ENCODE peak calls at places on chromosome 7, in six cellular contexts. U is fibroblast of pulmonary artery, G is GM13977, C is cardiac muscle cell, V is kidney epithelial cell, A is fibroblast of lung. H is an unnamed sample.

GRCh38 chr7:36135700-36136099 is 17.4 kb upstream of the EEPD1 start:
- DNase-seq in A (no peak), C (no peak), U (no peak), V (no peak), G (no peak), H (no peak)

GRCh38 chr7:26705567-26705966 is 158.8 kb downstream of the SKAP2 start:
- DNase-seq in C (no peak), G (no peak), A (peak), V (peak), U (peak), H (peak)

GRCh38 chr7:10940748-10941358 is 32.8 kb upstream of the PHF14 start:
- DNase-seq in A (no peak), V (no peak), C (no peak), G (peak), U (no peak), H (no peak)

GRCh38 chr7:111877931-111878330 is 315.6 kb upstream of the IMMP2L start:
- DNase-seq in C (no peak), G (no peak), V (no peak), U (no peak), A (no peak), H (no peak)

GRCh38 chr7:155412416-155413253 is 45.3 kb upstream of the EN2 start:
- DNase-seq in C (peak), G (peak), V (no peak), U (peak), A (peak), H (peak)

GRCh38 chr7:130595986-130596385 is 72.6 kb downstream of the COPG2 start:
- DNase-seq in G (no peak), U (peak), A (no peak), V (no peak), C (no peak), H (no peak)

GRCh38 chr7:113033959-113034358 is 52.7 kb downstream of the GPR85 start:
- DNase-seq in G (no peak), C (no peak), V (no peak), U (no peak), A (no peak), H (no peak)

GRCh38 chr7:17706255-17706654 is 234.0 kb downstream of the SNX13 start:
- DNase-seq in V (no peak), G (no peak), U (no peak), A (no peak), C (no peak), H (no peak)

GRCh38 chr7:112266595-112267270 is 60.2 kb downstream of the ZNF277 start:
- DNase-seq in C (no peak), G (no peak), U (peak), V (no peak), A (peak), H (no peak)

GRCh38 chr7:35593896-35594295 is 101.0 kb downstream of the HERPUD2 start:
- DNase-seq in G (no peak), A (no peak), U (peak), C (no peak), V (no peak), H (peak)

GRCh38 chr7:29988391-29989256 is 977 bp downstream of the SCRN1 start:
- DNase-seq in U (peak), C (peak), G (peak), A (peak), V (peak), H (peak)

GRCh38 chr7:85106719-85107118 is 80.1 kb downstream of the SEMA3D start:
- DNase-seq in A (no peak), U (no peak), C (no peak), G (no peak), V (no peak), H (no peak)

GRCh38 chr7:46752881-46753366 is 829.0 kb downstream of the TNS3 start:
- DNase-seq in A (peak), V (peak), G (no peak), U (peak), C (no peak), H (no peak)

GRCh38 chr7:111137296-111138195 is 46.6 kb downstream of the LRRN3 start:
- DNase-seq in G (no peak), U (peak), A (peak), C (no peak), V (no peak), H (no peak)

GRCh38 chr7:106273009-106273695 is 11.6 kb downstream of the NAMPT start:
- DNase-seq in C (no peak), V (no peak), G (peak), A (no peak), U (peak), H (no peak)

GRCh38 chr7:50448823-50449222 is 1.3 kb downstream of the FIGNL1 start:
- DNase-seq in V (no peak), G (peak), U (no peak), A (no peak), C (no peak), H (no peak)

GRCh38 chr7:74025745-74026144 is 2.2 kb upstream of the ELN start:
- DNase-seq in V (no peak), C (no peak), G (no peak), U (no peak), A (no peak), H (no peak)

GRCh38 chr7:156207306-156207705 is 395.0 kb upstream of the SHH start:
- DNase-seq in G (no peak), A (no peak), V (no peak), C (no peak), U (no peak), H (no peak)

GRCh38 chr7:70432567-70433001 is 699.4 kb upstream of the GALNT17 start:
- DNase-seq in V (no peak), C (no peak), A (no peak), U (no peak), G (no peak), H (no peak)

GRCh38 chr7:70434821-70435220 is 697.1 kb upstream of the GALNT17 start:
- DNase-seq in C (no peak), V (no peak), G (no peak), U (no peak), A (no peak), H (no peak)

GRCh38 chr7:70436815-70437350 is 695.1 kb upstream of the GALNT17 start:
- DNase-seq in C (no peak), G (no peak), U (no peak), V (no peak), A (no peak), H (no peak)

GRCh38 chr7:70435634-70436033 is 696.3 kb upstream of the GALNT17 start:
- DNase-seq in A (no peak), U (no peak), G (no peak), C (no peak), V (no peak), H (no peak)

DNA sequence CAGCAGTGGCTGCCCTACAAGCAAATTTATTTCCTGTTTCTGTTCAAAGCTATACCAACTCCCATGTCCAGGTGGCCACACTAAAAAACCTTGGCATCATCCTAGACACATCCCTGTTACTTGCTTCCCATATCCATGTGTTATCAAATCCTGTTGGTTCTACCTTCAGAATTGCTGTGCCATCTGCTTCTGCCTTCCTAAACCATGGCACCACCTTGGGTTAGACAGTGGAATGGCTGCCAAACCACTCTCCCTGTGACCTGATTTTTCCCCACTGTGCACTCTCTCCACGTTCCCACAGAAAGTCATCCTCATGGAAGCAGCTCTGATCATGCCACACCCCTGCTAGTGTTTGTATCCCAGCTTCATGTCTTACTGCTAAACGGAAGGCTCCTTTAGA is 697.6 kb upstream of the GALNT17 start:
- DNase-seq in A (no peak), V (no peak), U (no peak), C (no peak), G (no peak), H (no peak)
- TF ChIP-seq CTCF in A (peak), V (peak), U (no peak), C (no peak), G (no peak), H (no peak)

GRCh38 chr7:135169141-135169935 is 1.2 kb downstream of the CYREN start:
- DNase-seq in V (no peak), C (peak), G (peak), A (peak), U (peak), H (peak)
- TF ChIP-seq CTCF in V (peak), C (peak), G (peak), A (peak), U (peak), H (peak)

DNA sequence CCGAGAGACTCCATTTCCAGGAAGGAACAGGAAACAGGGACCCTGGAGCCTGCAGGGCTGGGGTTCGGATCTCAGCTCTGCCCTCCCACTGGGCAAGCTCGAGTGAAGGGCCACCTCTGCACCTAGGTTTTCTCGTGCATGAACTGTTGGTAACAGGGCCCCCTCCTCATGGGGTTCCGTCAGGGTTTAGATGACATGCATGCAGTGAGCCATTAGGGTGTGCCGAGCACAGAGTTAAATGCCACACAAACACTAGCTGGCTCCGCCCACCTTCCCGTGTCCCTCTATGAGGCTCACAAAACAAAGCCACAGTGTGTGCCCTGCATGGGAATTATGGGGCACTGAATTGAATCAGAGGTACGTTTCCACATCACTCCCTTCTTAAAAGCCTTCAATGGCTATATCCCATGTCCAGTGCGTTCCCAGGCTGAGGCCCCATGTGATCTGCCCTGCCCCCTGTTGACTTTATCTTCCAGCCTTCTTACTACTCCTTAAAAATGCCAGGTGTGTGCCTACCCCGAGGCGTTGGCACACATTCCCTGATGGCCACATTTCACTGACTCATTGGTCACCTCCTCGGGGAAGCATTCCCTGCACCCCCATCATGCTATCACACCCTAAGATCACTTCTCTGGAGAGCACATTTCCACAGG is 35.8 kb downstream of the GSDME start:
- DNase-seq in V (no peak), C (no peak), U (no peak), A (no peak), G (no peak), H (peak)
- TF ChIP-seq CTCF in V (no peak), C (no peak), U (no peak), A (no peak), G (no peak), H (no peak)

DNA sequence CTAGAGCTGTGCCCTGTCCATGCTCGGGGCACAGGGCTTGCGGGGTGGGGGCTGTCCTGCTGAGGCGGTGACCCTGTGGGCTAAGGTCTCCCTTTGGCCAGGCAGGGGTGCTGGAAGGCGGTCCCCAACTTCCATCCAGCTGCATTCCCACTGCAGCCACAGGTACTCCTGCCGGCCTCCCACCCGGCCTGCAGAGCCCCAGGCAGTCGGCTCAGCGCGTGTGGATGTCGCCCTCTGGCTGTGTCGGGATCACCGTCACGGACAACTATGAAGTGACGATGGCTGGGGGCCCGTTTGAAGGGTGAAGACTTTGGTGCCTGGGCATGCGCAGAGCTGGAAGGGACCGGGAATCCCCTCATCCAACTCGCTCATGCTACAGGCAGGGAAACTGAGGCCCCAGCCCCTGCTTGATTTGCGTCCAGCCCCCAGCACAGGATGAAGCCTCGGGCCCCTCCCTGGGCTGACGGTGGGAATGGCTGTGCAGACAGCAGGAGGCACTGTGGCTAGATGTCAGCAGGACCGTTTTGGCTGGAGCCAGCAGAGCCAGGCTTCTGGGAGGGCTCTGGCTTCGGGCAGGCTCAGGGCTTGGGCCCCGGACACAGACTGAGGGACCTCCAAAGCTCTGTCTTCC is 2.3 kb upstream of the TMEM184A start:
- DNase-seq in C (peak), G (no peak), U (no peak), A (no peak), V (no peak), H (no peak)
- TF ChIP-seq CTCF in C (no peak), G (peak), U (peak), A (peak), V (peak), H (peak)